ENCODE peak calls at places on chromosome 16, in ten cellular contexts. One of them, this sample, is unnamed.

GRCh38 chr16:71883849-71884638 is at the start of gene ZNF821:
- DNase-seq in GM12865: peak; percentile 87
- DNase-seq in lower lobe of right lung: peak; percentile 83
- DNase-seq in AG10803: peak; percentile 63
- DNase-seq in tibial nerve: peak; percentile 55
- DNase-seq in PC-3: peak; percentile 70
- DNase-seq in cardiac fibroblast: peak; percentile 54
- DNase-seq in PC-9: peak; percentile 68
- DNase-seq in astrocyte of the spinal cord: peak; percentile 70
- DNase-seq in K562: peak; percentile 88
- DNase-seq in this sample: peak; percentile 84

GRCh38 chr16:89210904-89211515 is 6.5 kb upstream of the ZNF778 start:
- DNase-seq in GM12865: no peak
- DNase-seq in lower lobe of right lung: no peak
- DNase-seq in AG10803: peak; percentile 55
- DNase-seq in tibial nerve: no peak
- DNase-seq in PC-3: no peak
- DNase-seq in cardiac fibroblast: no peak
- DNase-seq in PC-9: no peak
- DNase-seq in astrocyte of the spinal cord: no peak
- DNase-seq in K562: no peak
- DNase-seq in this sample: no peak

GRCh38 chr16:58519707-58520106 is 4.4 kb downstream of the SETD6 start:
- DNase-seq in GM12865: no peak
- DNase-seq in lower lobe of right lung: no peak
- DNase-seq in AG10803: no peak
- DNase-seq in tibial nerve: no peak
- DNase-seq in PC-3: no peak
- DNase-seq in cardiac fibroblast: no peak
- DNase-seq in PC-9: no peak
- DNase-seq in astrocyte of the spinal cord: no peak
- DNase-seq in K562: no peak
- DNase-seq in this sample: no peak

GRCh38 chr16:82633964-82634600 is 7.3 kb downstream of the CDH13 start:
- DNase-seq in GM12865: no peak
- DNase-seq in lower lobe of right lung: no peak
- DNase-seq in AG10803: peak; percentile 58
- DNase-seq in tibial nerve: no peak
- DNase-seq in PC-3: peak; percentile 25
- DNase-seq in cardiac fibroblast: peak; percentile 53
- DNase-seq in PC-9: no peak
- DNase-seq in astrocyte of the spinal cord: peak; percentile 37
- DNase-seq in K562: no peak
- DNase-seq in this sample: peak; percentile 55

GRCh38 chr16:25052161-25052511 is 37.0 kb upstream of the ARHGAP17 start:
- DNase-seq in GM12865: no peak
- DNase-seq in lower lobe of right lung: no peak
- DNase-seq in AG10803: no peak
- DNase-seq in tibial nerve: no peak
- DNase-seq in PC-3: no peak
- DNase-seq in cardiac fibroblast: no peak
- DNase-seq in PC-9: no peak
- DNase-seq in astrocyte of the spinal cord: no peak
- DNase-seq in K562: no peak
- DNase-seq in this sample: no peak

GRCh38 chr16:71542377-71542776 is 16.2 kb downstream of the CHST4 start:
- DNase-seq in GM12865: peak; percentile 81
- DNase-seq in lower lobe of right lung: peak; percentile 59
- DNase-seq in AG10803: peak; percentile 14
- DNase-seq in tibial nerve: peak; percentile 54
- DNase-seq in PC-3: peak; percentile 6
- DNase-seq in cardiac fibroblast: peak; percentile 49
- DNase-seq in PC-9: no peak
- DNase-seq in astrocyte of the spinal cord: no peak
- DNase-seq in K562: peak; percentile 70
- DNase-seq in this sample: peak; percentile 13

GRCh38 chr16:30728904-30729672 is 19.1 kb upstream of the PHKG2 start:
- DNase-seq in GM12865: no peak
- DNase-seq in lower lobe of right lung: no peak
- DNase-seq in AG10803: no peak
- DNase-seq in tibial nerve: no peak
- DNase-seq in PC-3: no peak
- DNase-seq in cardiac fibroblast: no peak
- DNase-seq in PC-9: no peak
- DNase-seq in astrocyte of the spinal cord: no peak
- DNase-seq in K562: no peak
- DNase-seq in this sample: no peak

GRCh38 chr16:10765772-10766171 is 22.1 kb downstream of the NUBP1 start:
- DNase-seq in GM12865: peak; percentile 62
- DNase-seq in lower lobe of right lung: no peak
- DNase-seq in AG10803: no peak
- DNase-seq in tibial nerve: no peak
- DNase-seq in PC-3: no peak
- DNase-seq in cardiac fibroblast: no peak
- DNase-seq in PC-9: no peak
- DNase-seq in astrocyte of the spinal cord: no peak
- DNase-seq in K562: no peak
- DNase-seq in this sample: no peak

GRCh38 chr16:56964243-56965148 is 2.7 kb downstream of the CETP start:
- DNase-seq in GM12865: peak; percentile 95
- DNase-seq in lower lobe of right lung: peak; percentile 95
- DNase-seq in AG10803: peak; percentile 79
- DNase-seq in tibial nerve: peak; percentile 76
- DNase-seq in PC-3: peak; percentile 76
- DNase-seq in cardiac fibroblast: peak; percentile 96
- DNase-seq in PC-9: peak; percentile 77
- DNase-seq in astrocyte of the spinal cord: peak; percentile 75
- DNase-seq in K562: peak; percentile 94
- DNase-seq in this sample: peak; percentile 87

GRCh38 chr16:81889896-81890634 is 111.0 kb downstream of the PLCG2 start:
- DNase-seq in GM12865: peak; percentile 71
- DNase-seq in lower lobe of right lung: no peak
- DNase-seq in AG10803: peak; percentile 66
- DNase-seq in tibial nerve: peak; percentile 75
- DNase-seq in PC-3: peak; percentile 77
- DNase-seq in cardiac fibroblast: peak; percentile 79
- DNase-seq in PC-9: peak; percentile 59
- DNase-seq in astrocyte of the spinal cord: peak; percentile 65
- DNase-seq in K562: peak; percentile 77
- DNase-seq in this sample: no peak

DNA sequence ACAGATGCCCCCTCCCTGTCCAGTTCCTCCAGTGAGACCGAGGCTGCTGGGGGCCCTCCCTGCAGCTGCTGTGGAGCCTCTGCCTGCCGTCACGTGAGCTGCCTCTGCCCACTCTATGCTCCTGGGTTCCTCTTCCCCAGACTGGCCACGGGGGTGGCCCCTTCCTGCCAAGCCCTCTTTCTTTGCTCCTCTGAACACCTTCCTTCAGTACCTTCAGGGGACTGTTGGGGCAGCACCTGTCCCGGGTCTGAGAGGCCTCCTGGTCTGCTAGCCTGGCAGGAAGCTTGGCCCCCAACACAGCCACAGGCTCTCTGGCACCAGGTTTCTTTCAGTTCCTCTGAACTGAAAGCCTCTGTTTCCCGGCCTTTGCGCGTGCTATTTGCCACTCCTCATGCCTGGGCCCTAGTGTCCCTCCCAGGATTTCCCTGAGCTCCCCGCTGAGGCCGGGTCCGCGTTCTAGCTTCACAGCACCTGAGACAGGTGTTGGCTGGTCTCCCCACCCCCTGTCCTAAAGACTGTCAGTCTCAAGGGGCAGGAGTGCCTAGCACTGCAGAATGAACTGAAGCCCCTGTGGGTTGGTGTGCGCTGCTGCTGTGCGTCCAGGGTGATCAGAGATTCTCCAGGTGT is 6.6 kb upstream of the ATP6V0C start:
- DNase-seq in GM12865: peak; percentile 79
- DNase-seq in lower lobe of right lung: peak; percentile 80
- DNase-seq in AG10803: no peak
- DNase-seq in tibial nerve: no peak
- DNase-seq in PC-3: no peak
- DNase-seq in cardiac fibroblast: no peak
- DNase-seq in PC-9: no peak
- DNase-seq in astrocyte of the spinal cord: no peak
- DNase-seq in K562: no peak
- DNase-seq in this sample: no peak
- TF ChIP-seq CTCF in GM12865: peak; percentile 14
- TF ChIP-seq CTCF in lower lobe of right lung: no peak
- TF ChIP-seq CTCF in AG10803: no peak
- TF ChIP-seq CTCF in tibial nerve: no peak
- TF ChIP-seq CTCF in PC-3: no peak
- TF ChIP-seq CTCF in cardiac fibroblast: no peak
- TF ChIP-seq CTCF in PC-9: no peak
- TF ChIP-seq CTCF in astrocyte of the spinal cord: no peak
- TF ChIP-seq CTCF in K562: no peak
- TF ChIP-seq CTCF in this sample: no peak

GRCh38 chr16:68436581-68436980 is 11.7 kb downstream of the SMPD3 start:
- DNase-seq in GM12865: peak; percentile 50
- DNase-seq in lower lobe of right lung: no peak
- DNase-seq in AG10803: no peak
- DNase-seq in tibial nerve: no peak
- DNase-seq in PC-3: peak; percentile 35
- DNase-seq in cardiac fibroblast: peak; percentile 15
- DNase-seq in PC-9: no peak
- DNase-seq in astrocyte of the spinal cord: no peak
- DNase-seq in K562: peak; percentile 40
- DNase-seq in this sample: no peak
- TF ChIP-seq CTCF in GM12865: peak; percentile 27
- TF ChIP-seq CTCF in lower lobe of right lung: no peak
- TF ChIP-seq CTCF in AG10803: peak; percentile 14
- TF ChIP-seq CTCF in tibial nerve: no peak
- TF ChIP-seq CTCF in PC-3: peak; percentile 41
- TF ChIP-seq CTCF in cardiac fibroblast: peak; percentile 34
- TF ChIP-seq CTCF in PC-9: peak; percentile 35
- TF ChIP-seq CTCF in astrocyte of the spinal cord: peak; percentile 32
- TF ChIP-seq CTCF in K562: peak; percentile 51
- TF ChIP-seq CTCF in this sample: no peak

DNA sequence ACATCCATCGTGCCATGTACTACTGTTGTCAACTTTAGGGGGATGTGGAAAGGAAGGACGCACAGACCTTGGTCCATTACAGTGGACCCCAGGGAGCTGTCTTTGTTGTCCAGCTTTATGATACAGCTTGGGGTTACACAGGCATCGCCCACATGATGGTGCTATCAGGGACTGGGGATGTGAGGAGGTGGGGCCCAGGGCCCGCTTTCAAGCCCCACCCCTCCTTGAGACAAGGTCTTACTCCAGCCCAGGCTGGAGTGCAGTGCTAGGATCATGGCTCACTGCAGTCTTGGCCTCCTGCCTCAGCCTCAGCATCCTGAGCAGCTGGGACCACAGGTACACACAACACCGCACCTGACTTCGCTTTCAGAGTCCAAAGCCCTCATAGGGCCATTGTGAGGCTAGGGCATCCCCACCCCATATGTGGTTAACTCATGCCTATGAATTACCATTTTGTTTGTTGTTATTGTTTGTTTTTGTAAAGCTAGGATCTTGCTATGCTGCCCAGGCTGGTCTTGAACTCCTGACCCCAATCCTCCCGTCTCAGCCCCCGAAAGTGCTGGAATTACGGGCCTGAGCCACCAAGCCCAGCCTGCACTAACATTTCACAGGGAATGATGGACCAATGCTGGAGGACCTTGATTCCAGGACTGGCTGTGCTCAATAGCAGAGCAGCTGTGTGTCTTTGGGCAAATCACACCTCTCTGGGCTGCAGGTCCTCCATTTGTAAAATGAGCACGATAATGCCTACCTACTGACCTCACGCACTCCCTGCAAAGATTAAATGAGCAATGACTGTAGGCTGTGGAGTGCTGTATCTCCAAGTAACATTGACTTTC is 17.2 kb downstream of the ST3GAL2 start:
- DNase-seq in GM12865: no peak
- DNase-seq in lower lobe of right lung: no peak
- DNase-seq in AG10803: no peak
- DNase-seq in tibial nerve: no peak
- DNase-seq in PC-3: no peak
- DNase-seq in cardiac fibroblast: no peak
- DNase-seq in PC-9: no peak
- DNase-seq in astrocyte of the spinal cord: no peak
- DNase-seq in K562: peak; percentile 82
- DNase-seq in this sample: no peak
- TF ChIP-seq CTCF in GM12865: no peak
- TF ChIP-seq CTCF in lower lobe of right lung: no peak
- TF ChIP-seq CTCF in AG10803: no peak
- TF ChIP-seq CTCF in tibial nerve: no peak
- TF ChIP-seq CTCF in PC-3: no peak
- TF ChIP-seq CTCF in cardiac fibroblast: no peak
- TF ChIP-seq CTCF in PC-9: no peak
- TF ChIP-seq CTCF in astrocyte of the spinal cord: no peak
- TF ChIP-seq CTCF in K562: peak; percentile 30
- TF ChIP-seq CTCF in this sample: no peak

DNA sequence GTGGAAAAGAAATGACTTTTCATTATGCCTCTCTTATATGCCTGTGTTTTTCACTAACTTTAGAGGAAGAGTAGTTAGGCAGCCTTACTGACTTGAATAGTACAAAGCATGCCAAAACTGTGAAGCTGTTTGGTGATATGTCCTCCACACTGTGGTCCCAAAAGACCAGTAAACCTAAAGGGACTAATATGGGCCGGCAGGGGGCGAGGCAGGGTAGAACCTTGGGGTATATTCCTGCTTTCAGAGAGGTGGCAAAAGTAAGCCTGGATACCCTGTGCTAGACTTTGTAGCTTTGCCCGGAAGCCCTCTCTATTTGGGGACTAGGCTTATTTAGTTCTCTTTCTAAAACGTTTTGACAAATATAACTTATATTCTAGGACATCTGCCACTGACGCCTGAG is 36.5 kb upstream of the VWA3A start:
- DNase-seq in GM12865: no peak
- DNase-seq in lower lobe of right lung: no peak
- DNase-seq in AG10803: no peak
- DNase-seq in tibial nerve: no peak
- DNase-seq in PC-3: no peak
- DNase-seq in cardiac fibroblast: peak; percentile 8
- DNase-seq in PC-9: no peak
- DNase-seq in astrocyte of the spinal cord: no peak
- DNase-seq in K562: peak; percentile 47
- DNase-seq in this sample: no peak
- TF ChIP-seq CTCF in GM12865: no peak
- TF ChIP-seq CTCF in lower lobe of right lung: peak; percentile 10
- TF ChIP-seq CTCF in AG10803: no peak
- TF ChIP-seq CTCF in tibial nerve: no peak
- TF ChIP-seq CTCF in PC-3: no peak
- TF ChIP-seq CTCF in cardiac fibroblast: no peak
- TF ChIP-seq CTCF in PC-9: no peak
- TF ChIP-seq CTCF in astrocyte of the spinal cord: no peak
- TF ChIP-seq CTCF in K562: peak; percentile 48
- TF ChIP-seq CTCF in this sample: no peak

This sample was measured in psoas muscle.